ENCODE peak calls at places on chromosomes 2 and 18, in seven cellular contexts. N is Panc1; T is CD8-positive, alpha-beta T cell; W is IMR-90; O is HepG2; M is Peyer's patch; Q is upper lobe of right lung. E is an unnamed sample. For H3K36me3, the result is how much of the 10 kb centered on the place peaks cover.

GRCh38 chr2:149064365-149064841 is 25.9 kb downstream of the LYPD6B start:
- DNase-seq in O (no peak), M (peak), W (no peak), Q (no peak), N (no peak), T (no peak), E (no peak)

GRCh38 chr2:159508140-159508539 is 108.2 kb downstream of the BAZ2B start:
- DNase-seq in O (no peak), N (no peak), M (no peak), Q (no peak), W (no peak), T (no peak), E (no peak)

GRCh38 chr2:176533505-176534193 is 264.4 kb downstream of the MTX2 start:
- DNase-seq in W (no peak), O (no peak), M (no peak), Q (no peak), T (no peak), N (no peak), E (no peak)

GRCh38 chr2:23699526-23699925 is 227.4 kb downstream of the ATAD2B start:
- DNase-seq in M (no peak), Q (no peak), T (no peak), N (no peak), O (no peak), W (no peak), E (no peak)

GRCh38 chr18:35528749-35529274 is 31.1 kb upstream of the INO80C start:
- DNase-seq in T (no peak), W (no peak), N (no peak), M (no peak), Q (no peak), O (no peak), E (no peak)

GRCh38 chr18:58013241-58014211 is 30.5 kb upstream of the NEDD4L start:
- DNase-seq in W (peak), M (no peak), Q (no peak), O (peak), T (no peak), N (peak), E (no peak)

GRCh38 chr2:65349863-65350262 is 82.5 kb downstream of the SPRED2 start:
- DNase-seq in O (peak), T (no peak), N (no peak), M (peak), Q (no peak), W (peak), E (no peak)

GRCh38 chr2:60867848-60868247 is 13.5 kb upstream of the REL start:
- DNase-seq in O (no peak), W (no peak), N (no peak), T (no peak), M (no peak), Q (no peak), E (no peak)

GRCh38 chr18:79496978-79497637 is 101.4 kb downstream of the NFATC1 start:
- DNase-seq in O (no peak), M (peak), N (no peak), Q (peak), T (no peak), W (peak), E (no peak)

GRCh38 chr2:152335851-152336102 is 803 bp downstream of the FMNL2 start:
- DNase-seq in M (no peak), W (no peak), O (no peak), Q (peak), N (no peak), T (no peak), E (no peak)

GRCh38 chr2:2256011-2256410 is 75.1 kb downstream of the MYT1L start:
- DNase-seq in O (no peak), Q (peak), N (no peak), M (no peak), W (no peak), T (no peak), E (no peak)

GRCh38 chr2:58571181-58571852 is 330.2 kb upstream of the FANCL start:
- DNase-seq in T (no peak), N (peak), Q (no peak), M (no peak), W (peak), O (peak), E (peak)

GRCh38 chr18:3367491-3368091 is 82.4 kb upstream of the TGIF1 start:
- DNase-seq in W (peak), M (no peak), T (no peak), Q (no peak), O (no peak), N (no peak), E (no peak)

GRCh38 chr18:13464432-13465125 is 246.0 kb downstream of the LDLRAD4 start:
- DNase-seq in T (peak), M (no peak), Q (peak), N (no peak), W (no peak), O (no peak), E (no peak)
- TF ChIP-seq CTCF in T (no peak), M (no peak), Q (no peak), N (no peak), W (no peak), O (no peak), E (no peak)

GRCh38 chr2:111231532-111232252 is 111.0 kb downstream of the BCL2L11 start:
- DNase-seq in M (no peak), Q (no peak), W (no peak), O (no peak), N (no peak), T (no peak), E (no peak)
- H3K36me3 ChIP-seq in M (under half), Q (under half), W (under half), O (under half), N (under half), T (under half), E (under half)

GRCh38 chr2:184072470-184072869 is 525.9 kb upstream of the ZNF804A start:
- DNase-seq in O (no peak), M (no peak), T (no peak), Q (no peak), W (no peak), N (no peak), E (no peak)

GRCh38 chr2:184067502-184067901 is 530.8 kb upstream of the ZNF804A start:
- DNase-seq in M (no peak), W (no peak), O (no peak), T (no peak), Q (no peak), N (no peak), E (no peak)
- H3K4me3 ChIP-seq in M (no peak), W (no peak), O (no peak), T (no peak), Q (no peak), N (no peak), E (no peak)

GRCh38 chr2:161571051-161571429 is 53.2 kb upstream of the SLC4A10 start:
- DNase-seq in W (no peak), N (no peak), T (no peak), O (no peak), Q (no peak), M (no peak), E (no peak)

GRCh38 chr2:161580426-161580825 is 43.8 kb upstream of the SLC4A10 start:
- DNase-seq in M (no peak), W (no peak), O (no peak), Q (no peak), T (no peak), N (no peak), E (no peak)

GRCh38 chr2:161578998-161579397 is 45.2 kb upstream of the SLC4A10 start:
- DNase-seq in Q (no peak), T (no peak), O (no peak), M (no peak), N (no peak), W (no peak), E (no peak)

GRCh38 chr2:161580021-161580420 is 44.2 kb upstream of the SLC4A10 start:
- DNase-seq in T (no peak), O (no peak), N (no peak), W (no peak), Q (no peak), M (no peak), E (no peak)

DNA sequence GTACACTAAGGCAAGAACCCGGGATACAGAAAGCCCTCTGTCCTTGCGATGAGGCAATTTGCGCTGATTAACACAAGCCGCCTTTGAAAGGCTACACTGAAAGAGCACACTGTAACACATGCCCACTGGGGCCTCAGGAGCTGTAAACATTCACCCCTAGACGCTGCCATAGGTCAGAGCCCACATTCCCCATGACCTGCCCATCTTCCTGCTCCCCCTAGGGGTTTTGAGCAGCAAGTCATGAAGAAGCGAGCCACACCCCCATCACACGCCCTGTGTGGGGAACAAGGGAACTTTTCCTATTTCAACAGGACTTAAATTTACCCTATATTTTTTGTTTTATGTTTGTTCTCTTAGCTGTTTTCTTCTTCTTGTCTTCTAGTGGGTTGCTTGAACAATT is 47.8 kb upstream of the SLC4A10 start:
- DNase-seq in M (no peak), T (no peak), O (peak), W (no peak), Q (no peak), N (no peak), E (no peak)
- TF ChIP-seq CTCF in M (no peak), T (no peak), O (peak), W (peak), Q (no peak), N (peak), E (peak)

GRCh38 chr2:26894136-26894535 is 46.2 kb downstream of the DPYSL5 start:
- DNase-seq in T (no peak), M (no peak), Q (no peak), O (no peak), W (no peak), N (no peak), E (no peak)
- H3K36me3 ChIP-seq in T (under half), M (under half), Q (under half), O (under half), W (under half), N (under half), E (under half)

GRCh38 chr2:189407944-189408209 is 33.4 kb upstream of the WDR75 start:
- DNase-seq in M (no peak), N (no peak), O (no peak), W (no peak), Q (no peak), T (no peak), E (no peak)
- H3K4me3 ChIP-seq in M (no peak), N (peak), O (no peak), W (peak), Q (no peak), T (no peak), E (no peak)

DNA sequence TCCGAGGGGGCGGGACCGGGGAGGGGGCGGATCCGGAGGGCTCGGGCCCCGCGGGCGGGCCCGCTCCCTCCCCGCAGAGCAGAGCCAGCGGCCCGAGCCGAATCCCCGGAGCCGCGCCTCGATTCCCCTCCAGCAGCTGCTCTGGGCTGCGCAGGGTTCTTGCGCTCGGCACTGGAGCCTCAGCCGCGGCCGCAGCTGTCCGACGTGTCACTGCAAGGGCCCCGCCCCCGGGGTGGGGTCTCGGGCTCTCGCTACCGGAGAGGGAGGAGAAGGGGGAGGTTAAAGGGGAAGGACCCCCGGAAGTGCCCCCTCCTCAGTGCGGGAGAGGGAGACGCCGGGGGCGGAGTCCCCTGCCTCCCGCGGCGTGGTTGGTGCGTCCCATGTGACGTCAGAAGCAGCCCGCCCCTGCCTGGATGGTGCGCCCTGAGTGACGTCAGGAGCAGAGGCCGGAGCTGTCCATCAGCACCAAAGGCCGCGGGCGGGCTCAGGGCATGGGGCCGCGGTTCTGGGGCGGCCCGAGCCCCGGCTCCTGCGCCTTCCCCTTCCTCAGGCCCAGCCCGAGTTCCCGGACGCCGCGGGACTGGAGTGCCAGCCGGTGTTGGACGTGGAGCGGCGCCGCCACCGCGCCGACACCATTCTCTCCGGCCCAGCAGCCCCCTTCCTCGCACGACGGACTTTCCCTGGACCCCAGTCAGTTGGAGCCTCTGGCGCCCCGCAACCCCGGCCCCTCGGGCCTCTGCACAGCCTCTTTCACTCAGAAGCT is at the start of the genes CHPF and TMEM198:
- DNase-seq in W (peak), T (peak), O (peak), M (peak), N (peak), Q (peak), E (peak)
- TF ChIP-seq CTCF in W (peak), T (no peak), O (peak), M (no peak), N (no peak), Q (no peak), E (no peak)

DNA sequence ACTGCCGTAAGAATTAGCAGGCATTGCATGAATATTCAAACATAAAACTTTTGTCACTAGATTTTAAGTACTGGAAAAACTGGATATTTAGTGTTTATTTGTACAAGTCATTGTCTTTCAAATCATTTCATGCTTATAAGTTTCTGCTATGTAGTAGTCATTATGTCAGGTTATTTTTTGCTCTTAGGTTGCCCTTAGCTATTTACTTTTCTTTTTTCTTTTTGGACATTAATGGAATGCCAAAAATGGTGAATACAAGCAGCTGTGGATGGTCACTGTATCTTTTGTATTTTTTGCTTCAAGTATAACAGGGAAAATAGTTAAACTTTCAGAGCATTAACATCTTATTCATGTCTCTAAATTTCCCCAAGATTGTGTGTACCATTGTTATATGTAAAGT is 18.6 kb upstream of the KCNJ13 start:
- DNase-seq in T (no peak), W (no peak), N (no peak), Q (no peak), M (no peak), O (no peak), E (no peak)
- H3K36me3 ChIP-seq in T (under half), W (under half), N (under half), Q (half or more), M (under half), O (half or more), E (under half)

GRCh38 chr2:42794271-42795046 is 2.1 kb upstream of the HAAO start:
- DNase-seq in Q (no peak), W (no peak), M (peak), O (peak), N (peak), T (no peak), E (no peak)
- H3K4me3 ChIP-seq in Q (no peak), W (no peak), M (no peak), O (peak), N (no peak), T (no peak), E (no peak)

GRCh38 chr2:193505620-193506019 is 1310.9 kb upstream of the TMEFF2 start:
- DNase-seq in O (no peak), Q (no peak), M (no peak), T (no peak), W (no peak), N (no peak), E (no peak)

GRCh38 chr2:193506035-193506434 is 1311.3 kb upstream of the TMEFF2 start:
- DNase-seq in N (no peak), Q (no peak), M (no peak), T (no peak), W (no peak), O (no peak), E (no peak)

GRCh38 chr2:193496786-193497185 is 1302.1 kb upstream of the TMEFF2 start:
- DNase-seq in O (no peak), Q (no peak), N (no peak), T (no peak), W (no peak), M (no peak), E (no peak)

DNA sequence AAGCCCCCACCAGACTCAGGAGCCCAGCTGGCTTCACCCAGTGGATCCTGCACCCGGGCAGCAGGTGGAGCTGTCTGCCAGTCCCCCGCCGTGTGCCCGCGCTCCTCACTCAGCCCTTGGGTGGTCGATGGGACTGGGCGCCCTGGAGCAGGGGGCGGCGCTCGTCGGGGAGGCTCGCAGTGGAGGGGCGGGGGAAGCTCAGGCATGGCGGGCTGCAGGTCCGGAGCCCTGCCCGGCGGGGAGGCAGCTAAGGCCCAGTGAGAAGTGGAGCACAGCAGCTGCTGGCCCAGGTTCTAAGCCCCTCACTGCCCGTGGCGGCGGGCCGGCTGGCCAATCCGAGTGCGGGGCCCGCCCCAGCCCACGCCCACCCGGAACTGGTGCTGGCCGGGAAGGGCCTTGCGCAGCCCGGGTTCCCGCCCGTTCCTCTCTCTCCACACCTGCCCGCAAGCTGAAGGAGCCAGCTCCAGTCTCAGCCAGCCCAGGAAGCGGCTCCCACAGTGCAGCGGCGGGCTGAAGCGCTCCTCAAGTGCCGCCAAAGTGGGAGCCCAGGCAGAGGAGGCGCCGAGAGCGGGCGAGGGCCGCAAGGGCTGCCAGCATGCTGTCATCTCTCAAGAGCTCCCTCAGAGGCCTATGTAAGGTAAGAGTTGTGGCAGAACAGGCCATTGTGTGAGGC is 1307.8 kb upstream of the TMEFF2 start:
- DNase-seq in T (no peak), Q (no peak), W (no peak), M (no peak), N (no peak), O (no peak), E (no peak)
- TF ChIP-seq CTCF in T (no peak), Q (no peak), W (no peak), M (no peak), N (no peak), O (no peak), E (no peak)